ENCODE peak calls at places on chromosomes 16 and 17, in ten cellular contexts. One of them, this sample, is unnamed. For H3K4me1, the result is how much of the 10 kb centered on the place peaks cover.

GRCh38 chr17:81961087-81961514 is at the start of gene NOTUM:
- ATAC-seq in left lung: peak
- ATAC-seq in upper lobe of right lung: peak
- ATAC-seq in upper lobe of left lung: no peak
- ATAC-seq in body of pancreas: peak
- ATAC-seq in DND-41: peak
- ATAC-seq in PC-3: peak
- ATAC-seq in right cardiac atrium: no peak
- ATAC-seq in CD8-positive, alpha-beta T cell: no peak
- ATAC-seq in pancreas: peak
- ATAC-seq in this sample: no peak

GRCh38 chr16:69840975-69841374 is 78.8 kb downstream of the WWP2 start:
- ATAC-seq in right cardiac atrium: peak
- ATAC-seq in left lung: no peak
- ATAC-seq in CD8-positive, alpha-beta T cell: no peak
- ATAC-seq in upper lobe of left lung: no peak
- ATAC-seq in pancreas: peak
- ATAC-seq in PC-3: no peak
- ATAC-seq in DND-41: no peak
- ATAC-seq in upper lobe of right lung: peak
- ATAC-seq in body of pancreas: no peak
- ATAC-seq in this sample: no peak

GRCh38 chr17:12821376-12821940 is 32.2 kb downstream of the ARHGAP44 start:
- ATAC-seq in right cardiac atrium: no peak
- ATAC-seq in upper lobe of right lung: peak
- ATAC-seq in pancreas: no peak
- ATAC-seq in PC-3: no peak
- ATAC-seq in upper lobe of left lung: no peak
- ATAC-seq in DND-41: no peak
- ATAC-seq in CD8-positive, alpha-beta T cell: no peak
- ATAC-seq in body of pancreas: no peak
- ATAC-seq in left lung: peak
- ATAC-seq in this sample: no peak

GRCh38 chr16:21239646-21240045 is 6.1 kb downstream of the ANKS4B start:
- ATAC-seq in right cardiac atrium: no peak
- ATAC-seq in pancreas: no peak
- ATAC-seq in upper lobe of left lung: no peak
- ATAC-seq in CD8-positive, alpha-beta T cell: no peak
- ATAC-seq in body of pancreas: no peak
- ATAC-seq in DND-41: no peak
- ATAC-seq in PC-3: no peak
- ATAC-seq in upper lobe of right lung: no peak
- ATAC-seq in left lung: no peak
- ATAC-seq in this sample: no peak

GRCh38 chr17:57639381-57639780 is 105.7 kb downstream of the CCDC182 start:
- ATAC-seq in DND-41: no peak
- ATAC-seq in PC-3: no peak
- ATAC-seq in upper lobe of right lung: no peak
- ATAC-seq in pancreas: no peak
- ATAC-seq in upper lobe of left lung: no peak
- ATAC-seq in body of pancreas: no peak
- ATAC-seq in CD8-positive, alpha-beta T cell: no peak
- ATAC-seq in left lung: no peak
- ATAC-seq in right cardiac atrium: no peak
- ATAC-seq in this sample: no peak

GRCh38 chr16:2842340-2843000 is 12.4 kb downstream of the ZG16B start:
- ATAC-seq in left lung: peak
- ATAC-seq in body of pancreas: peak
- ATAC-seq in pancreas: peak
- ATAC-seq in upper lobe of right lung: peak
- ATAC-seq in DND-41: no peak
- ATAC-seq in PC-3: no peak
- ATAC-seq in right cardiac atrium: peak
- ATAC-seq in upper lobe of left lung: peak
- ATAC-seq in CD8-positive, alpha-beta T cell: peak
- ATAC-seq in this sample: peak

GRCh38 chr17:48036693-48037035 is 933 bp downstream of the COPZ2 start:
- ATAC-seq in body of pancreas: no peak
- ATAC-seq in right cardiac atrium: no peak
- ATAC-seq in DND-41: no peak
- ATAC-seq in CD8-positive, alpha-beta T cell: no peak
- ATAC-seq in pancreas: no peak
- ATAC-seq in PC-3: no peak
- ATAC-seq in upper lobe of left lung: no peak
- ATAC-seq in upper lobe of right lung: no peak
- ATAC-seq in left lung: no peak
- ATAC-seq in this sample: peak

GRCh38 chr17:246226-246625 is 64.8 kb upstream of the DOC2B start:
- ATAC-seq in body of pancreas: no peak
- ATAC-seq in DND-41: no peak
- ATAC-seq in upper lobe of right lung: no peak
- ATAC-seq in right cardiac atrium: no peak
- ATAC-seq in pancreas: no peak
- ATAC-seq in PC-3: no peak
- ATAC-seq in upper lobe of left lung: no peak
- ATAC-seq in CD8-positive, alpha-beta T cell: no peak
- ATAC-seq in left lung: no peak
- ATAC-seq in this sample: no peak

GRCh38 chr17:38671939-38672720 is 2.6 kb downstream of the EPOP start:
- ATAC-seq in CD8-positive, alpha-beta T cell: no peak
- ATAC-seq in DND-41: no peak
- ATAC-seq in PC-3: no peak
- ATAC-seq in pancreas: no peak
- ATAC-seq in body of pancreas: no peak
- ATAC-seq in right cardiac atrium: no peak
- ATAC-seq in upper lobe of right lung: no peak
- ATAC-seq in left lung: no peak
- ATAC-seq in upper lobe of left lung: no peak
- ATAC-seq in this sample: no peak

GRCh38 chr16:11084484-11085024 is 140.2 kb downstream of the CLEC16A start:
- ATAC-seq in upper lobe of left lung: no peak
- ATAC-seq in right cardiac atrium: peak
- ATAC-seq in DND-41: no peak
- ATAC-seq in pancreas: no peak
- ATAC-seq in upper lobe of right lung: no peak
- ATAC-seq in CD8-positive, alpha-beta T cell: no peak
- ATAC-seq in left lung: peak
- ATAC-seq in body of pancreas: no peak
- ATAC-seq in PC-3: peak
- ATAC-seq in this sample: no peak

DNA sequence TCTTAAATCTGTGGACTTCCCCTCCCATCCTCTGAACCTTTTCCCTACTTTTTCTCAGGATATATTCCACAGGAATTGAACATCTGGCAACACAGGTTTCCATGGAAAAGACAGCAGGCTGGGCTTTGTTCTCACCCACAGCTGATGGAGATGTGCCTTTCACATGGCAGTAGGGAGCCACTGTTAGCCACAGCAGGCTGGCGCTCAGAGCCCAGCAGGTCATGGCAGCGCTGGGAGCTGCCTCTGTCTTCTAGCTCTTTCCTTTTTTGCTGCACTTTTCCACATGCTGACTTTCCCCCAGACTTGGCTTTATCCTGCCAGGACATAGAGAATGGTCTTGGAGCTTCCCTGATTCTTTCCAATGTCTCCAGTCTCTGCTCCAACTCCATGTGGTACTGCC is 116.5 kb upstream of the NLRP1 start:
- ATAC-seq in right cardiac atrium: no peak
- ATAC-seq in DND-41: no peak
- ATAC-seq in left lung: no peak
- ATAC-seq in upper lobe of right lung: no peak
- ATAC-seq in PC-3: no peak
- ATAC-seq in body of pancreas: no peak
- ATAC-seq in upper lobe of left lung: no peak
- ATAC-seq in pancreas: no peak
- ATAC-seq in CD8-positive, alpha-beta T cell: no peak
- ATAC-seq in this sample: no peak
- H3K4me1 ChIP-seq in right cardiac atrium: under half
- H3K4me1 ChIP-seq in DND-41: under half
- H3K4me1 ChIP-seq in left lung: under half
- H3K4me1 ChIP-seq in upper lobe of right lung: under half
- H3K4me1 ChIP-seq in PC-3: under half
- H3K4me1 ChIP-seq in body of pancreas: under half
- H3K4me1 ChIP-seq in upper lobe of left lung: under half
- H3K4me1 ChIP-seq in pancreas: under half
- H3K4me1 ChIP-seq in CD8-positive, alpha-beta T cell: under half
- H3K4me1 ChIP-seq in this sample: under half

GRCh38 chr17:17098426-17099035 is 56.3 kb downstream of the MPRIP start:
- ATAC-seq in upper lobe of right lung: no peak
- ATAC-seq in body of pancreas: no peak
- ATAC-seq in right cardiac atrium: peak
- ATAC-seq in upper lobe of left lung: no peak
- ATAC-seq in DND-41: no peak
- ATAC-seq in CD8-positive, alpha-beta T cell: no peak
- ATAC-seq in PC-3: no peak
- ATAC-seq in pancreas: peak
- ATAC-seq in left lung: peak
- ATAC-seq in this sample: peak
- H3K4me1 ChIP-seq in upper lobe of right lung: under half
- H3K4me1 ChIP-seq in body of pancreas: under half
- H3K4me1 ChIP-seq in right cardiac atrium: under half
- H3K4me1 ChIP-seq in upper lobe of left lung: under half
- H3K4me1 ChIP-seq in DND-41: under half
- H3K4me1 ChIP-seq in CD8-positive, alpha-beta T cell: under half
- H3K4me1 ChIP-seq in PC-3: under half
- H3K4me1 ChIP-seq in pancreas: under half
- H3K4me1 ChIP-seq in left lung: under half
- H3K4me1 ChIP-seq in this sample: under half

GRCh38 chr16:82657786-82658185 is 31.0 kb downstream of the CDH13 start:
- ATAC-seq in PC-3: no peak
- ATAC-seq in DND-41: no peak
- ATAC-seq in left lung: no peak
- ATAC-seq in right cardiac atrium: no peak
- ATAC-seq in body of pancreas: no peak
- ATAC-seq in CD8-positive, alpha-beta T cell: no peak
- ATAC-seq in upper lobe of left lung: no peak
- ATAC-seq in upper lobe of right lung: no peak
- ATAC-seq in pancreas: no peak
- ATAC-seq in this sample: no peak

GRCh38 chr16:82655315-82655714 is 28.5 kb downstream of the CDH13 start:
- ATAC-seq in pancreas: peak
- ATAC-seq in right cardiac atrium: peak
- ATAC-seq in body of pancreas: no peak
- ATAC-seq in DND-41: peak
- ATAC-seq in CD8-positive, alpha-beta T cell: peak
- ATAC-seq in PC-3: no peak
- ATAC-seq in upper lobe of left lung: no peak
- ATAC-seq in upper lobe of right lung: no peak
- ATAC-seq in left lung: peak
- ATAC-seq in this sample: no peak

GRCh38 chr16:82653550-82654511 is 27.1 kb downstream of the CDH13 start:
- ATAC-seq in upper lobe of left lung: peak
- ATAC-seq in left lung: peak
- ATAC-seq in body of pancreas: peak
- ATAC-seq in pancreas: peak
- ATAC-seq in upper lobe of right lung: no peak
- ATAC-seq in DND-41: peak
- ATAC-seq in right cardiac atrium: peak
- ATAC-seq in PC-3: peak
- ATAC-seq in CD8-positive, alpha-beta T cell: peak
- ATAC-seq in this sample: no peak

GRCh38 chr16:82657239-82657638 is 30.5 kb downstream of the CDH13 start:
- ATAC-seq in left lung: no peak
- ATAC-seq in CD8-positive, alpha-beta T cell: no peak
- ATAC-seq in upper lobe of left lung: no peak
- ATAC-seq in right cardiac atrium: no peak
- ATAC-seq in pancreas: no peak
- ATAC-seq in PC-3: no peak
- ATAC-seq in body of pancreas: no peak
- ATAC-seq in DND-41: no peak
- ATAC-seq in upper lobe of right lung: no peak
- ATAC-seq in this sample: no peak

DNA sequence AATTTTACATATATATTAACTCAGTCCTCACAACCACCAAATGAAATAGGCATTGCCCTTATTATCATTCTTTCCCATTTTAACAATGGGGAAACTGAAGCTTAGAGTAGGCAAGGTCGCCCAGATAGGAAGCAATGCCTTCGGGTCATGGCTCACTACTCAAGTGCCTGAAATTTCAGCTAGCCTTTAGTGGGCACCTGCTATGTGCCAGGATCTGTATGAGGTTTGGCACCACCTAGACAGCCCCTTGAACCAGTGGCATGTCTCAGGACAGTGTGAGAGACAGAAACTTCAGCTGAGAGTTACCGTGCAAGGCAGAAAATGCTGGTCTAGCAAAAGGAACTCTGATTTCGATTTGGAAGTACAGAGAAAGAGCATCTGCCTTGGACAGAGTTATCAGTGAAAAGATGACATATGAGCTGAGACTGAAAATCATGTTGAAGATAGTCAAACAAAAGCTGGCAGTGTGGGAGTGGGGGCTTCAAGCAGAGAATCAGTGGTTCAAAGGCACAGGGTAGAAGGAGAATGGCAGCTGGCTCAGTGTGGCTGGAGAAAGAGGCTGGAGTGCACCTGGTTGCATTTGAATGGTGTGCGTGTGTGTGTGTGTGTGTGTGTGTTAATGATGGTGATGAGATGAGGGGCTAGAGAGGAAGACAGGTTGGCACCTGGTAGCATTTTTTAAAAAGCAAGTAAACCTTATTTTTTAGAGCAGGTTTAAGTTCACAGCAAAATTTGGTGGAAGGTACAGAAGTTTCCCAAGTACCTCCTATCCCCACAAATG is 29.1 kb downstream of the CDH13 start:
- ATAC-seq in DND-41: no peak
- ATAC-seq in upper lobe of left lung: no peak
- ATAC-seq in left lung: no peak
- ATAC-seq in PC-3: no peak
- ATAC-seq in body of pancreas: no peak
- ATAC-seq in CD8-positive, alpha-beta T cell: no peak
- ATAC-seq in right cardiac atrium: no peak
- ATAC-seq in upper lobe of right lung: no peak
- ATAC-seq in pancreas: no peak
- ATAC-seq in this sample: no peak
- H3K4me1 ChIP-seq in DND-41: under half
- H3K4me1 ChIP-seq in upper lobe of left lung: under half
- H3K4me1 ChIP-seq in left lung: under half
- H3K4me1 ChIP-seq in PC-3: under half
- H3K4me1 ChIP-seq in body of pancreas: under half
- H3K4me1 ChIP-seq in CD8-positive, alpha-beta T cell: half or more
- H3K4me1 ChIP-seq in right cardiac atrium: under half
- H3K4me1 ChIP-seq in upper lobe of right lung: under half
- H3K4me1 ChIP-seq in pancreas: under half
- H3K4me1 ChIP-seq in this sample: under half

DNA sequence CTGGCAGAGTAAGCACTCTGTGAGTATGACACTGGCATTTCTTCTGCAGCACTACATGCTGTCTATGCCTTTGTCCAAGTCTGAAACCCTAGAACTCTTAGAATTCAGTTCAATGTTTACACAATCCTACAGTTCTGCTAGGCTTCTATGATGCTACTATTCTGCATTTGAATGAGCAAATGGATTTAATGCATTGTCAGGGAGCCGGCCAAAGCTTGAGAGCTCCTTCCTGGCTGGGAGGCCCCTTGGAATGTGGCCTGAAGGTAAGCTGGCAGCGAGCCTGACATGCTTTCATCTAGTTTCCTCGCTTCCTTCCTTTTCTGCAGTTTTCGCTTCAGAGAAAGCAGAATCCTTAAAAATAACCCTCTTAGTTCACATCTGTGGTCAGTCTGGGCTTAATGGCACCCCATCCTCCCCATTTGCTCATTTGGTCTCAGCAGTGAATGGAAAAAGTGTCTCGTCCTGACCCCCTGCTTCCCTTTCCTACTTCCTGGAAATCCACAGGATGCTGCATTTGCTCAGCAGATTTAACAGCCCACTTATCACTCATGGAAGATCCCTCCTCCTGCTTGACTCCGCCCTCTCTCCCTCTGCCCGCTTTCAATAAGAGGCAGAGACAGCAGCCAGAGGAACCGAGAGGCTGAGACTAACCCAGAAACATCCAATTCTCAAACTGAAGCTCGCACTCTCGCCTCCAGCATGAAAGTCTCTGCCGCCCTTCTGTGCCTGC is at the start of gene CCL2:
- ATAC-seq in right cardiac atrium: peak
- ATAC-seq in PC-3: no peak
- ATAC-seq in DND-41: no peak
- ATAC-seq in pancreas: peak
- ATAC-seq in upper lobe of right lung: peak
- ATAC-seq in upper lobe of left lung: peak
- ATAC-seq in left lung: peak
- ATAC-seq in body of pancreas: peak
- ATAC-seq in CD8-positive, alpha-beta T cell: no peak
- ATAC-seq in this sample: peak
- H3K4me1 ChIP-seq in right cardiac atrium: under half
- H3K4me1 ChIP-seq in PC-3: under half
- H3K4me1 ChIP-seq in DND-41: under half
- H3K4me1 ChIP-seq in pancreas: under half
- H3K4me1 ChIP-seq in upper lobe of right lung: half or more
- H3K4me1 ChIP-seq in upper lobe of left lung: half or more
- H3K4me1 ChIP-seq in left lung: half or more
- H3K4me1 ChIP-seq in body of pancreas: half or more
- H3K4me1 ChIP-seq in CD8-positive, alpha-beta T cell: under half
- H3K4me1 ChIP-seq in this sample: under half

This sample was measured in gastroesophageal sphincter.